ENCODE peak calls at places on chromosome 16, in six cellular contexts. L is mesothelial cell of epicardium, D is GM20000, S is endothelial cell, K is HFFc6, G is AG09319. Q is an unnamed sample.

GRCh38 chr16:84507011-84507982 is 2.8 kb upstream of the MEAK7 start:
- DNase-seq in L (no peak), S (no peak), D (peak; percentile 48), K (no peak), G (no peak), Q (no peak)

GRCh38 chr16:86335266-86336172 is 174.8 kb upstream of the FOXF1 start:
- DNase-seq in G (no peak), D (no peak), S (no peak), L (no peak), K (no peak), Q (no peak)

GRCh38 chr16:54178491-54178976 is 108.1 kb downstream of the IRX3 start:
- DNase-seq in G (no peak), D (no peak), K (no peak), S (no peak), L (peak; percentile 51), Q (no peak)

GRCh38 chr16:1741553-1742165 is 29.7 kb downstream of the NME3 start:
- DNase-seq in L (no peak), D (no peak), S (no peak), K (no peak), G (no peak), Q (no peak)

GRCh38 chr16:23119570-23119969 is 29.7 kb downstream of the USP31 start:
- DNase-seq in D (no peak), G (peak; percentile 60), L (no peak), K (peak; percentile 25), S (no peak), Q (peak; percentile 27)

GRCh38 chr16:84735846-84736586 is 36.2 kb downstream of the USP10 start:
- DNase-seq in D (no peak), K (no peak), G (no peak), S (no peak), L (no peak), Q (peak; percentile 36)

GRCh38 chr16:165539-166374 is at the start of gene HBM:
- DNase-seq in S (no peak), K (no peak), D (peak; percentile 62), G (no peak), L (no peak), Q (no peak)

GRCh38 chr16:17334096-17334495 is 136.7 kb downstream of the XYLT1 start:
- DNase-seq in L (no peak), G (peak; percentile 69), K (peak; percentile 87), S (no peak), D (no peak), Q (peak; percentile 2)

GRCh38 chr16:85249418-85249817 is 137.1 kb upstream of the CIBAR2 start:
- DNase-seq in L (no peak), G (no peak), S (no peak), D (no peak), K (no peak), Q (no peak)

GRCh38 chr16:89409161-89409711 is 81.1 kb downstream of the ANKRD11 start:
- DNase-seq in D (no peak), L (no peak), K (peak; percentile 67), G (no peak), S (no peak), Q (no peak)

GRCh38 chr16:50487528-50487927 is 60.7 kb upstream of the NKD1 start:
- DNase-seq in D (no peak), S (no peak), G (no peak), L (no peak), K (no peak), Q (no peak)

GRCh38 chr16:67026570-67026969 is 2.4 kb upstream of the CBFB start:
- DNase-seq in K (no peak), D (no peak), L (no peak), S (no peak), G (no peak), Q (no peak)

GRCh38 chr16:84532299-84532724 is 27.9 kb upstream of the MEAK7 start:
- DNase-seq in K (peak; percentile 97), D (no peak), S (peak; percentile 57), G (peak; percentile 94), L (no peak), Q (peak; percentile 88)

GRCh38 chr16:61812251-61812650 is 224.0 kb downstream of the CDH8 start:
- DNase-seq in D (no peak), G (no peak), L (no peak), K (no peak), S (no peak), Q (no peak)

GRCh38 chr16:9763505-9763904 is 418.7 kb downstream of the GRIN2A start:
- DNase-seq in L (no peak), K (no peak), S (no peak), D (no peak), G (no peak), Q (no peak)

GRCh38 chr16:71407731-71408130 is 34.1 kb downstream of the TLE7 start:
- DNase-seq in G (no peak), S (no peak), D (no peak), L (no peak), K (no peak), Q (no peak)

GRCh38 chr16:64907844-64908243 is 214.0 kb downstream of the CDH11 start:
- DNase-seq in K (no peak), S (no peak), G (no peak), D (no peak), L (no peak), Q (no peak)

GRCh38 chr16:59543641-59544040 is 809.5 kb upstream of the GOT2 start:
- DNase-seq in L (no peak), K (peak; percentile 43), D (no peak), S (no peak), G (peak; percentile 12), Q (peak; percentile 49)

GRCh38 chr16:15621889-15622288 is 21.1 kb downstream of the MARF1 start:
- DNase-seq in S (no peak), K (no peak), L (no peak), G (no peak), D (no peak), Q (no peak)

DNA sequence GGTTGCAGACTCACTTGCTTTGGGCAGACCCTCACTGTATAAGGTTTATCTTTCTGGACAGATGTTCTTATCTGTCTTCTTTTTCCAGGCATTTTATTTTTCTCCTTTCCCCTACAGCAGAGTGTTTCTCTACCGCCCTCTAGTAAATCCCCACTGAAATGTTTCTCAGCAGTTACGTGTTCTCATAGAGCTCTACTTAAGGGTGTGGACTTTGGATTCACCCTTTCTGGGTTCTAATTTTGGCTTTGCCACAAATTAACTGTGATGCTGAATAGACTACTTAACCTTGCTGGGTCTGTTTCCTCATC is 2.0 kb downstream of the ADAT1 start:
- DNase-seq in G (no peak), S (no peak), L (no peak), D (peak; percentile 22), K (peak; percentile 16), Q (peak; percentile 46)
- TF ChIP-seq CTCF in G (peak; percentile 74), S (no peak), L (no peak), D (peak; percentile 44), K (peak; percentile 67), Q (peak; percentile 40)

DNA sequence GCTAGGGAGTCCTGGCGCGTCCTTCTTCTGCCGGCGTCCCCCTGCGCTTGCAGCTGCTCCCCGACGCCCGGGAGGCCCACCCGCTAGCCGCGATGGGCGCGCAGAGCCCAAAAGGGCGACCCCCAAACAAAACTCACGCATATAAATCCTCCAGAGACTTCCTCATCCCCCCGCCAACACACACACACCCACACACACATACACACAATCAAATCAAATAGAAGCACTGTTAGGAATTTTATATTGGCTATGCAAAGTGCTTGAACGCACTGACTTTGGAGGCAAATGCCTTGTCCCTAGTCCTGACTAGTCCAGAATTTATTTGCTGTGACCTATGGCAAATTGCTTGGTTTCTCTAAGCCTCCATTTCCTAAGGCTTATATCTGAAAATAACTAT is 23.8 kb upstream of the CRYM start:
- DNase-seq in K (no peak), S (no peak), L (no peak), G (no peak), D (no peak), Q (no peak)
- TF ChIP-seq CTCF in K (no peak), S (no peak), L (no peak), G (no peak), D (no peak), Q (no peak)

DNA sequence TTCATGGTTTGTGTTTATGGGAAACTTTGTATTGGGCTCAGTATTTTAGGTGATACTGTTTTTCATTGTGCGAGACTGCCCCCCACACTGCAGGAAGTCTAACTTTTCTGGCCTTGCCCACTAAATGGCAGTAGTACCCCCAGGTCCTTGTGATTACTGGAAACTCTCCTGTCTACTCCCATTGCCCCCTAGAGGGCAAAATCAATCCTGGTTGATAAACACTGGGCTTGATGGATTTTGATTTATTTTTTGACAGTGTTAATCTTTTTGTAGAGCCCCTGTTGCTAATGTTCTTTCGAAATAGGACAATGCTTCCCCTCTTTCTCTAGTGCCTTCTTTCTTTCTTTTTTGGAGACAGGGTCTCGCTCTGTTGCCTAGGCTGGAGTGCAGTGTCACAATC is 15.5 kb downstream of the METTL9 start:
- DNase-seq in L (no peak), G (no peak), D (no peak), S (no peak), K (no peak), Q (no peak)
- TF ChIP-seq CTCF in L (no peak), G (no peak), D (no peak), S (peak; percentile 27), K (peak; percentile 51), Q (no peak)

GRCh38 chr16:27699540-27699939 is 149.6 kb downstream of the KATNIP start:
- DNase-seq in L (no peak), K (no peak), G (no peak), S (no peak), D (no peak), Q (no peak)
- TF ChIP-seq CTCF in L (no peak), K (no peak), G (no peak), S (no peak), D (no peak), Q (no peak)

GRCh38 chr16:27920391-27920891 is 143.1 kb downstream of the GSG1L start:
- DNase-seq in G (no peak), K (peak; percentile 7), D (no peak), S (peak; percentile 31), L (no peak), Q (peak; percentile 35)
- TF ChIP-seq CTCF in G (peak; percentile 4), K (peak; percentile 43), D (no peak), S (no peak), L (peak; percentile 31), Q (peak; percentile 14)

GRCh38 chr16:57775661-57776469 is 26.4 kb downstream of the KIFC3 start:
- DNase-seq in L (peak; percentile 65), G (no peak), K (no peak), D (no peak), S (peak; percentile 82), Q (no peak)
- TF ChIP-seq CTCF in L (peak; percentile 40), G (peak; percentile 1), K (peak; percentile 23), D (no peak), S (peak; percentile 64), Q (no peak)

GRCh38 chr16:57667069-57667525 is 1.0 kb upstream of the ADGRG3 start:
- DNase-seq in K (no peak), S (no peak), D (no peak), L (no peak), G (no peak), Q (no peak)

GRCh38 chr16:57668259-57668563 is at the start of gene ADGRG3:
- DNase-seq in S (no peak), K (no peak), G (no peak), D (no peak), L (no peak), Q (no peak)

GRCh38 chr16:57668630-57669475 is 747 bp downstream of the ADGRG3 start:
- DNase-seq in D (no peak), K (no peak), L (no peak), G (no peak), S (no peak), Q (no peak)

GRCh38 chr16:57666353-57667068 is 1.6 kb upstream of the ADGRG3 start:
- DNase-seq in K (no peak), L (no peak), D (no peak), S (no peak), G (no peak), Q (no peak)

GRCh38 chr16:57667526-57668258 is 414 bp upstream of the ADGRG3 start:
- DNase-seq in K (no peak), G (no peak), L (no peak), S (no peak), D (no peak), Q (peak; percentile 76)
- TF ChIP-seq CTCF in K (peak; percentile 51), G (no peak), L (no peak), S (no peak), D (peak; percentile 19), Q (no peak)

Q was measured in MCF 10A.